ENCODE peak calls at places on chromosomes 13 and 19, in four cellular contexts. One of them, this sample, is unnamed.

GRCh38 chr19:44051654-44052402 is at the start of gene ZNF223:
- DNase-seq in AG04450: peak
- DNase-seq in astrocyte of the spinal cord: peak
- DNase-seq in PC-3: no peak
- DNase-seq in this sample: peak

GRCh38 chr13:80189889-80190597 is 150.9 kb downstream of the SPRY2 start:
- DNase-seq in AG04450: no peak
- DNase-seq in astrocyte of the spinal cord: no peak
- DNase-seq in PC-3: peak
- DNase-seq in this sample: no peak

GRCh38 chr19:5254944-5255343 is 85.7 kb downstream of the PTPRS start:
- DNase-seq in AG04450: no peak
- DNase-seq in astrocyte of the spinal cord: no peak
- DNase-seq in PC-3: no peak
- DNase-seq in this sample: no peak

GRCh38 chr13:113320226-113320875 is 23.3 kb downstream of the LAMP1 start:
- DNase-seq in AG04450: no peak
- DNase-seq in astrocyte of the spinal cord: no peak
- DNase-seq in PC-3: no peak
- DNase-seq in this sample: no peak

GRCh38 chr13:25963681-25964080 is 88.1 kb downstream of the SHISA2 start:
- DNase-seq in AG04450: no peak
- DNase-seq in astrocyte of the spinal cord: no peak
- DNase-seq in PC-3: peak
- DNase-seq in this sample: no peak

GRCh38 chr13:104106705-104107393 is 1040.6 kb upstream of the SLC10A2 start:
- DNase-seq in AG04450: no peak
- DNase-seq in astrocyte of the spinal cord: peak
- DNase-seq in PC-3: peak
- DNase-seq in this sample: no peak

GRCh38 chr13:95296326-95296939 is 4.8 kb downstream of the ABCC4 start:
- DNase-seq in AG04450: no peak
- DNase-seq in astrocyte of the spinal cord: no peak
- DNase-seq in PC-3: peak
- DNase-seq in this sample: no peak

GRCh38 chr13:102598061-102598460 is 1.3 kb downstream of the TPP2 start:
- DNase-seq in AG04450: no peak
- DNase-seq in astrocyte of the spinal cord: no peak
- DNase-seq in PC-3: no peak
- DNase-seq in this sample: no peak

GRCh38 chr19:44644391-44645016 is 794 bp downstream of the PVR start:
- DNase-seq in AG04450: no peak
- DNase-seq in astrocyte of the spinal cord: peak
- DNase-seq in PC-3: peak
- DNase-seq in this sample: no peak

GRCh38 chr19:1206063-1206732 is 620 bp downstream of the STK11 start:
- DNase-seq in AG04450: no peak
- DNase-seq in astrocyte of the spinal cord: no peak
- DNase-seq in PC-3: no peak
- DNase-seq in this sample: peak

GRCh38 chr13:81295177-81295576 is 954.3 kb upstream of the SPRY2 start:
- DNase-seq in AG04450: no peak
- DNase-seq in astrocyte of the spinal cord: no peak
- DNase-seq in PC-3: no peak
- DNase-seq in this sample: no peak

GRCh38 chr13:105702441-105702840 is 833.0 kb downstream of the EFNB2 start:
- DNase-seq in AG04450: no peak
- DNase-seq in astrocyte of the spinal cord: no peak
- DNase-seq in PC-3: no peak
- DNase-seq in this sample: no peak

GRCh38 chr19:45403781-45404556 is 900 bp downstream of the PPP1R13L start:
- DNase-seq in AG04450: no peak
- DNase-seq in astrocyte of the spinal cord: peak
- DNase-seq in PC-3: peak
- DNase-seq in this sample: peak

GRCh38 chr13:22915442-22916082 is 265.2 kb upstream of the SGCG start:
- DNase-seq in AG04450: no peak
- DNase-seq in astrocyte of the spinal cord: peak
- DNase-seq in PC-3: no peak
- DNase-seq in this sample: no peak

GRCh38 chr13:20901668-20902437 is 693 bp downstream of the XPO4 start:
- DNase-seq in AG04450: no peak
- DNase-seq in astrocyte of the spinal cord: peak
- DNase-seq in PC-3: peak
- DNase-seq in this sample: peak

GRCh38 chr13:21048901-21049655 is 12.3 kb downstream of the LATS2 start:
- DNase-seq in AG04450: no peak
- DNase-seq in astrocyte of the spinal cord: no peak
- DNase-seq in PC-3: no peak
- DNase-seq in this sample: no peak

GRCh38 chr19:49020931-49021895 is 2.9 kb downstream of the CGB3 start:
- DNase-seq in AG04450: no peak
- DNase-seq in astrocyte of the spinal cord: no peak
- DNase-seq in PC-3: peak
- DNase-seq in this sample: no peak

GRCh38 chr19:43300876-43301765 is 31.8 kb upstream of the PSG9 start:
- DNase-seq in AG04450: no peak
- DNase-seq in astrocyte of the spinal cord: no peak
- DNase-seq in PC-3: peak
- DNase-seq in this sample: no peak

GRCh38 chr13:102846261-102847015 is 606 bp downstream of the ERCC5 start:
- DNase-seq in AG04450: no peak
- DNase-seq in astrocyte of the spinal cord: peak
- DNase-seq in PC-3: peak
- DNase-seq in this sample: peak

GRCh38 chr13:47463726-47464125 is 537.3 kb downstream of the SUCLA2 start:
- DNase-seq in AG04450: peak
- DNase-seq in astrocyte of the spinal cord: peak
- DNase-seq in PC-3: no peak
- DNase-seq in this sample: no peak

GRCh38 chr13:41196620-41197019 is 2.3 kb upstream of the KBTBD7 start:
- DNase-seq in AG04450: no peak
- DNase-seq in astrocyte of the spinal cord: no peak
- DNase-seq in PC-3: peak
- DNase-seq in this sample: no peak

GRCh38 chr13:94114166-94114565 is 365.3 kb downstream of the DCT start:
- DNase-seq in AG04450: no peak
- DNase-seq in astrocyte of the spinal cord: no peak
- DNase-seq in PC-3: no peak
- DNase-seq in this sample: no peak

GRCh38 chr13:40116008-40116407 is 460.5 kb downstream of the COG6 start:
- DNase-seq in AG04450: no peak
- DNase-seq in astrocyte of the spinal cord: peak
- DNase-seq in PC-3: peak
- DNase-seq in this sample: no peak

GRCh38 chr13:47480121-47480520 is 521.0 kb downstream of the SUCLA2 start:
- DNase-seq in AG04450: peak
- DNase-seq in astrocyte of the spinal cord: peak
- DNase-seq in PC-3: peak
- DNase-seq in this sample: no peak

GRCh38 chr19:33559996-33560395 is 38.4 kb upstream of the PEPD start:
- DNase-seq in AG04450: no peak
- DNase-seq in astrocyte of the spinal cord: no peak
- DNase-seq in PC-3: no peak
- DNase-seq in this sample: no peak

GRCh38 chr19:18469245-18470107 is 31.5 kb upstream of the ISYNA1 start:
- DNase-seq in AG04450: no peak
- DNase-seq in astrocyte of the spinal cord: peak
- DNase-seq in PC-3: peak
- DNase-seq in this sample: peak

GRCh38 chr13:65264066-65264465 is 1966.1 kb downstream of the PCDH9 start:
- DNase-seq in AG04450: no peak
- DNase-seq in astrocyte of the spinal cord: no peak
- DNase-seq in PC-3: no peak
- DNase-seq in this sample: peak

GRCh38 chr19:29694166-29694565 is 20.9 kb downstream of the C19orf12 start:
- DNase-seq in AG04450: no peak
- DNase-seq in astrocyte of the spinal cord: no peak
- DNase-seq in PC-3: no peak
- DNase-seq in this sample: no peak

GRCh38 chr13:43269037-43269476 is 245.7 kb downstream of the DNAJC15 start:
- DNase-seq in AG04450: peak
- DNase-seq in astrocyte of the spinal cord: peak
- DNase-seq in PC-3: peak
- DNase-seq in this sample: no peak

GRCh38 chr13:70108276-70108845 is at the start of gene KLHL1:
- DNase-seq in AG04450: no peak
- DNase-seq in astrocyte of the spinal cord: no peak
- DNase-seq in PC-3: no peak
- DNase-seq in this sample: no peak

GRCh38 chr19:53868091-53868891 is 608 bp downstream of the MYADM start:
- DNase-seq in AG04450: no peak
- DNase-seq in astrocyte of the spinal cord: peak
- DNase-seq in PC-3: peak
- DNase-seq in this sample: peak

GRCh38 chr13:53783466-53783865 is 754.9 kb downstream of the OLFM4 start:
- DNase-seq in AG04450: no peak
- DNase-seq in astrocyte of the spinal cord: no peak
- DNase-seq in PC-3: no peak
- DNase-seq in this sample: no peak

GRCh38 chr13:57123660-57124059 is 17.1 kb upstream of the PRR20A start:
- DNase-seq in AG04450: no peak
- DNase-seq in astrocyte of the spinal cord: peak
- DNase-seq in PC-3: no peak
- DNase-seq in this sample: no peak

GRCh38 chr19:43380008-43380407 is 26.5 kb downstream of the CD177 start:
- DNase-seq in AG04450: no peak
- DNase-seq in astrocyte of the spinal cord: no peak
- DNase-seq in PC-3: no peak
- DNase-seq in this sample: no peak

GRCh38 chr19:2983351-2984195 is 6.2 kb downstream of the TLE6 start:
- DNase-seq in AG04450: no peak
- DNase-seq in astrocyte of the spinal cord: peak
- DNase-seq in PC-3: peak
- DNase-seq in this sample: peak

GRCh38 chr13:29411493-29411892 is 184.0 kb downstream of the SLC7A1 start:
- DNase-seq in AG04450: no peak
- DNase-seq in astrocyte of the spinal cord: peak
- DNase-seq in PC-3: peak
- DNase-seq in this sample: no peak

GRCh38 chr13:50580684-50581305 is 262.7 kb downstream of the DLEU7 start:
- DNase-seq in AG04450: peak
- DNase-seq in astrocyte of the spinal cord: peak
- DNase-seq in PC-3: no peak
- DNase-seq in this sample: no peak

GRCh38 chr13:53405616-53406015 is 377.0 kb downstream of the OLFM4 start:
- DNase-seq in AG04450: no peak
- DNase-seq in astrocyte of the spinal cord: no peak
- DNase-seq in PC-3: no peak
- DNase-seq in this sample: no peak

GRCh38 chr13:76882431-76882830 is 3.8 kb downstream of the KCTD12 start:
- DNase-seq in AG04450: no peak
- DNase-seq in astrocyte of the spinal cord: peak
- DNase-seq in PC-3: no peak
- DNase-seq in this sample: no peak

GRCh38 chr19:42113641-42114348 is 18.5 kb downstream of the POU2F2 start:
- DNase-seq in AG04450: peak
- DNase-seq in astrocyte of the spinal cord: peak
- DNase-seq in PC-3: peak
- DNase-seq in this sample: no peak
- TF ChIP-seq CTCF in AG04450: peak
- TF ChIP-seq CTCF in astrocyte of the spinal cord: peak
- TF ChIP-seq CTCF in PC-3: peak
- TF ChIP-seq CTCF in this sample: no peak

GRCh38 chr13:98541701-98542203 is 35.2 kb downstream of the STK24 start:
- DNase-seq in AG04450: no peak
- DNase-seq in astrocyte of the spinal cord: no peak
- DNase-seq in PC-3: no peak
- DNase-seq in this sample: no peak
- TF ChIP-seq CTCF in AG04450: no peak
- TF ChIP-seq CTCF in astrocyte of the spinal cord: no peak
- TF ChIP-seq CTCF in PC-3: no peak
- TF ChIP-seq CTCF in this sample: no peak

GRCh38 chr19:10830941-10831779 is 4.9 kb downstream of the TMED1 start:
- DNase-seq in AG04450: no peak
- DNase-seq in astrocyte of the spinal cord: no peak
- DNase-seq in PC-3: no peak
- DNase-seq in this sample: no peak

GRCh38 chr19:10826846-10827245 is 9.2 kb downstream of the TMED1 start:
- DNase-seq in AG04450: no peak
- DNase-seq in astrocyte of the spinal cord: no peak
- DNase-seq in PC-3: no peak
- DNase-seq in this sample: no peak

GRCh38 chr19:10829967-10830366 is 6.0 kb downstream of the TMED1 start:
- DNase-seq in AG04450: no peak
- DNase-seq in astrocyte of the spinal cord: no peak
- DNase-seq in PC-3: no peak
- DNase-seq in this sample: peak

GRCh38 chr19:10830370-10830769 is 5.6 kb downstream of the TMED1 start:
- DNase-seq in AG04450: no peak
- DNase-seq in astrocyte of the spinal cord: no peak
- DNase-seq in PC-3: no peak
- DNase-seq in this sample: no peak

GRCh38 chr19:10828981-10829821 is 6.8 kb downstream of the TMED1 start:
- DNase-seq in AG04450: no peak
- DNase-seq in astrocyte of the spinal cord: no peak
- DNase-seq in PC-3: peak
- DNase-seq in this sample: no peak
- TF ChIP-seq CTCF in AG04450: peak
- TF ChIP-seq CTCF in astrocyte of the spinal cord: peak
- TF ChIP-seq CTCF in PC-3: peak
- TF ChIP-seq CTCF in this sample: no peak

DNA sequence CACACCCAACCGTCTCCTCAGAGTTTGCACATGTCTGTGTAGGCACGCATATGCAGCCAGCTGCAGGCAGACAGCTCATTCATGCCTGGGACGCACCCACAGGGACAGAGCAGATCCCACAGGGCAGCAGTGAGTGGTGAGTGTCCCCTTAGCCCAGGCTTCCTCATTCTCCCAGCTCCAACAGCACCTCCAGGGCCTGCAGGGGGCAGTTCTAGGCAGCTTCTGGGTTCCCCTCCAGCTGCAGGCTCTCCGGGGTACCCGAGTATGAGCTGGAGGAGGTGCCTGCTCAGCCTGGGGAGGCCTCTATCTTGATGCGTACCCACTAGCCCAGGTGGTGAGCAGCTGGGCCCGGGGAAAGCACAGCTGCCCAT is 1.3 kb upstream of the SHANK1 start:
- DNase-seq in AG04450: no peak
- DNase-seq in astrocyte of the spinal cord: no peak
- DNase-seq in PC-3: peak
- DNase-seq in this sample: no peak
- TF ChIP-seq CTCF in AG04450: peak
- TF ChIP-seq CTCF in astrocyte of the spinal cord: no peak
- TF ChIP-seq CTCF in PC-3: no peak
- TF ChIP-seq CTCF in this sample: no peak

GRCh38 chr13:30804474-30804873 is 69.1 kb downstream of the ALOX5AP start:
- DNase-seq in AG04450: no peak
- DNase-seq in astrocyte of the spinal cord: no peak
- DNase-seq in PC-3: no peak
- DNase-seq in this sample: no peak
- TF ChIP-seq CTCF in AG04450: peak
- TF ChIP-seq CTCF in astrocyte of the spinal cord: peak
- TF ChIP-seq CTCF in PC-3: peak
- TF ChIP-seq CTCF in this sample: no peak

This sample was measured in left lung.